ENCODE peak calls at places on chromosomes 7 and 10, in eight cellular contexts. One of them, this sample, is unnamed.
A peak's percentile ranks its signal among the peaks of the same experiment; 100 is the strongest.

GRCh38 chr10:102802920-102803534 is 34.2 kb downstream of the CYP17A1 start:
- DNase-seq in cardiac fibroblast: peak; percentile 96
- DNase-seq in lower lobe of right lung: no peak
- DNase-seq in cardiac muscle cell: peak; percentile 89
- DNase-seq in A549: no peak
- DNase-seq in sigmoid colon: peak; percentile 91
- DNase-seq in NB4: no peak
- DNase-seq in suprapubic skin: no peak
- DNase-seq in this sample: peak; percentile 88

GRCh38 chr10:88409236-88409635 is 173.9 kb downstream of the RNLS start:
- DNase-seq in cardiac fibroblast: no peak
- DNase-seq in lower lobe of right lung: no peak
- DNase-seq in cardiac muscle cell: no peak
- DNase-seq in A549: no peak
- DNase-seq in sigmoid colon: no peak
- DNase-seq in NB4: no peak
- DNase-seq in suprapubic skin: no peak
- DNase-seq in this sample: no peak

GRCh38 chr7:88789480-88790064 is 6.0 kb downstream of the TEX47 start:
- DNase-seq in cardiac fibroblast: peak; percentile 42
- DNase-seq in lower lobe of right lung: no peak
- DNase-seq in cardiac muscle cell: peak; percentile 29
- DNase-seq in A549: peak; percentile 4
- DNase-seq in sigmoid colon: no peak
- DNase-seq in NB4: peak; percentile 27
- DNase-seq in suprapubic skin: no peak
- DNase-seq in this sample: no peak

GRCh38 chr7:129553861-129554530 is 51.7 kb downstream of the SMKR1 start:
- DNase-seq in cardiac fibroblast: no peak
- DNase-seq in lower lobe of right lung: no peak
- DNase-seq in cardiac muscle cell: no peak
- DNase-seq in A549: no peak
- DNase-seq in sigmoid colon: no peak
- DNase-seq in NB4: peak; percentile 57
- DNase-seq in suprapubic skin: no peak
- DNase-seq in this sample: no peak

GRCh38 chr7:23335141-23335540 is 36.0 kb downstream of the MALSU1 start:
- DNase-seq in cardiac fibroblast: no peak
- DNase-seq in lower lobe of right lung: no peak
- DNase-seq in cardiac muscle cell: no peak
- DNase-seq in A549: no peak
- DNase-seq in sigmoid colon: no peak
- DNase-seq in NB4: no peak
- DNase-seq in suprapubic skin: no peak
- DNase-seq in this sample: no peak

GRCh38 chr10:60176900-60177299 is 212.8 kb downstream of the ANK3 start:
- DNase-seq in cardiac fibroblast: no peak
- DNase-seq in lower lobe of right lung: no peak
- DNase-seq in cardiac muscle cell: no peak
- DNase-seq in A549: no peak
- DNase-seq in sigmoid colon: no peak
- DNase-seq in NB4: no peak
- DNase-seq in suprapubic skin: no peak
- DNase-seq in this sample: no peak

GRCh38 chr7:14902589-14902963 is at the start of gene DGKB:
- DNase-seq in cardiac fibroblast: peak; percentile 50
- DNase-seq in lower lobe of right lung: peak; percentile 10
- DNase-seq in cardiac muscle cell: peak; percentile 54
- DNase-seq in A549: no peak
- DNase-seq in sigmoid colon: peak; percentile 82
- DNase-seq in NB4: no peak
- DNase-seq in suprapubic skin: no peak
- DNase-seq in this sample: no peak

GRCh38 chr7:44727346-44728262 is 21.0 kb upstream of the ZMIZ2 start:
- DNase-seq in cardiac fibroblast: peak; percentile 80
- DNase-seq in lower lobe of right lung: no peak
- DNase-seq in cardiac muscle cell: peak; percentile 89
- DNase-seq in A549: no peak
- DNase-seq in sigmoid colon: no peak
- DNase-seq in NB4: no peak
- DNase-seq in suprapubic skin: no peak
- DNase-seq in this sample: no peak

GRCh38 chr7:83413831-83414230 is 235.1 kb downstream of the SEMA3E start:
- DNase-seq in cardiac fibroblast: peak; percentile 56
- DNase-seq in lower lobe of right lung: no peak
- DNase-seq in cardiac muscle cell: peak; percentile 60
- DNase-seq in A549: no peak
- DNase-seq in sigmoid colon: no peak
- DNase-seq in NB4: no peak
- DNase-seq in suprapubic skin: no peak
- DNase-seq in this sample: no peak

GRCh38 chr10:86341361-86341811 is 25.2 kb downstream of the GRID1 start:
- DNase-seq in cardiac fibroblast: no peak
- DNase-seq in lower lobe of right lung: peak; percentile 22
- DNase-seq in cardiac muscle cell: peak; percentile 15
- DNase-seq in A549: no peak
- DNase-seq in sigmoid colon: peak; percentile 25
- DNase-seq in NB4: peak; percentile 94
- DNase-seq in suprapubic skin: no peak
- DNase-seq in this sample: no peak

GRCh38 chr10:74234569-74234968 is 83.5 kb downstream of the ADK start:
- DNase-seq in cardiac fibroblast: peak; percentile 31
- DNase-seq in lower lobe of right lung: no peak
- DNase-seq in cardiac muscle cell: no peak
- DNase-seq in A549: no peak
- DNase-seq in sigmoid colon: no peak
- DNase-seq in NB4: no peak
- DNase-seq in suprapubic skin: no peak
- DNase-seq in this sample: no peak

GRCh38 chr10:29130190-29130673 is 158.6 kb upstream of the LYZL1 start:
- DNase-seq in cardiac fibroblast: peak; percentile 68
- DNase-seq in lower lobe of right lung: no peak
- DNase-seq in cardiac muscle cell: peak; percentile 66
- DNase-seq in A549: peak; percentile 29
- DNase-seq in sigmoid colon: no peak
- DNase-seq in NB4: peak; percentile 1
- DNase-seq in suprapubic skin: no peak
- DNase-seq in this sample: no peak

GRCh38 chr7:81449105-81449504 is 320.7 kb downstream of the HGF start:
- DNase-seq in cardiac fibroblast: no peak
- DNase-seq in lower lobe of right lung: no peak
- DNase-seq in cardiac muscle cell: no peak
- DNase-seq in A549: no peak
- DNase-seq in sigmoid colon: no peak
- DNase-seq in NB4: no peak
- DNase-seq in suprapubic skin: no peak
- DNase-seq in this sample: no peak

GRCh38 chr7:128260069-128260468 is 19.0 kb downstream of the LEP start:
- DNase-seq in cardiac fibroblast: no peak
- DNase-seq in lower lobe of right lung: no peak
- DNase-seq in cardiac muscle cell: no peak
- DNase-seq in A549: no peak
- DNase-seq in sigmoid colon: no peak
- DNase-seq in NB4: no peak
- DNase-seq in suprapubic skin: no peak
- DNase-seq in this sample: no peak

GRCh38 chr7:20407585-20408466 is 77.1 kb downstream of the ITGB8 start:
- DNase-seq in cardiac fibroblast: peak; percentile 83
- DNase-seq in lower lobe of right lung: peak; percentile 69
- DNase-seq in cardiac muscle cell: peak; percentile 85
- DNase-seq in A549: no peak
- DNase-seq in sigmoid colon: peak; percentile 63
- DNase-seq in NB4: no peak
- DNase-seq in suprapubic skin: no peak
- DNase-seq in this sample: no peak

DNA sequence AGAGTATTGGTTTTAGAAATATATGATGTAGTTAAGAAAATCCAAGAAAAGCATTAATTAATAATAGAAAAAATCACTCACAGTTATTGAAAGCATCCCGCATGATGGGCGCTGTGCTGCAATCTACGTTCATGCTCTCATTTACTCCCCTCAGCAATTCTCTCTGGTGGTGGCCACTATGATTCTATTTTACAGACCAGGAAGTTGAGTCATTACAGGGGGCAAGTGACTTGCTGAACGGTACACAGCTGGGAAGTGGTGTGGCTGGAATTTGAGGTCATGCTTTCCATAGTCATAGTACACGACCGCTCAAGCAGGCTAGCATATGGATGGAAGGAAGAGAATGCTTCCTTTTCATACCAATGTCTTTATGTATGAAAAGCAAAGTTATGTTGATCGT is 117.4 kb downstream of the TES start:
- DNase-seq in cardiac fibroblast: peak; percentile 81
- DNase-seq in lower lobe of right lung: no peak
- DNase-seq in cardiac muscle cell: peak; percentile 85
- DNase-seq in A549: no peak
- DNase-seq in sigmoid colon: no peak
- DNase-seq in NB4: no peak
- DNase-seq in suprapubic skin: no peak
- DNase-seq in this sample: no peak
- TF ChIP-seq CTCF in cardiac fibroblast: no peak
- TF ChIP-seq CTCF in lower lobe of right lung: no peak
- TF ChIP-seq CTCF in cardiac muscle cell: no peak
- TF ChIP-seq CTCF in A549: no peak
- TF ChIP-seq CTCF in sigmoid colon: no peak
- TF ChIP-seq CTCF in NB4: no peak
- TF ChIP-seq CTCF in suprapubic skin: no peak
- TF ChIP-seq CTCF in this sample: no peak

GRCh38 chr10:61897671-61898434 is 3.6 kb upstream of the ARID5B start:
- DNase-seq in cardiac fibroblast: peak; percentile 74
- DNase-seq in lower lobe of right lung: peak; percentile 56
- DNase-seq in cardiac muscle cell: peak; percentile 77
- DNase-seq in A549: peak; percentile 40
- DNase-seq in sigmoid colon: peak; percentile 70
- DNase-seq in NB4: peak; percentile 52
- DNase-seq in suprapubic skin: no peak
- DNase-seq in this sample: no peak
- TF ChIP-seq CTCF in cardiac fibroblast: peak; percentile 46
- TF ChIP-seq CTCF in lower lobe of right lung: peak; percentile 30
- TF ChIP-seq CTCF in cardiac muscle cell: peak; percentile 36
- TF ChIP-seq CTCF in A549: no peak
- TF ChIP-seq CTCF in sigmoid colon: peak; percentile 49
- TF ChIP-seq CTCF in NB4: no peak
- TF ChIP-seq CTCF in suprapubic skin: peak; percentile 15
- TF ChIP-seq CTCF in this sample: no peak

GRCh38 chr7:107049971-107050532 is 5.5 kb downstream of the PRKAR2B start:
- DNase-seq in cardiac fibroblast: no peak
- DNase-seq in lower lobe of right lung: no peak
- DNase-seq in cardiac muscle cell: no peak
- DNase-seq in A549: no peak
- DNase-seq in sigmoid colon: no peak
- DNase-seq in NB4: no peak
- DNase-seq in suprapubic skin: no peak
- DNase-seq in this sample: no peak

GRCh38 chr7:107048783-107049418 is 4.4 kb downstream of the PRKAR2B start:
- DNase-seq in cardiac fibroblast: no peak
- DNase-seq in lower lobe of right lung: no peak
- DNase-seq in cardiac muscle cell: no peak
- DNase-seq in A549: no peak
- DNase-seq in sigmoid colon: no peak
- DNase-seq in NB4: no peak
- DNase-seq in suprapubic skin: no peak
- DNase-seq in this sample: no peak

GRCh38 chr7:107046511-107047259 is 2.2 kb downstream of the PRKAR2B start:
- DNase-seq in cardiac fibroblast: no peak
- DNase-seq in lower lobe of right lung: no peak
- DNase-seq in cardiac muscle cell: no peak
- DNase-seq in A549: no peak
- DNase-seq in sigmoid colon: no peak
- DNase-seq in NB4: no peak
- DNase-seq in suprapubic skin: no peak
- DNase-seq in this sample: no peak

GRCh38 chr7:107049480-107049879 is 5.0 kb downstream of the PRKAR2B start:
- DNase-seq in cardiac fibroblast: no peak
- DNase-seq in lower lobe of right lung: no peak
- DNase-seq in cardiac muscle cell: no peak
- DNase-seq in A549: no peak
- DNase-seq in sigmoid colon: no peak
- DNase-seq in NB4: no peak
- DNase-seq in suprapubic skin: no peak
- DNase-seq in this sample: no peak

DNA sequence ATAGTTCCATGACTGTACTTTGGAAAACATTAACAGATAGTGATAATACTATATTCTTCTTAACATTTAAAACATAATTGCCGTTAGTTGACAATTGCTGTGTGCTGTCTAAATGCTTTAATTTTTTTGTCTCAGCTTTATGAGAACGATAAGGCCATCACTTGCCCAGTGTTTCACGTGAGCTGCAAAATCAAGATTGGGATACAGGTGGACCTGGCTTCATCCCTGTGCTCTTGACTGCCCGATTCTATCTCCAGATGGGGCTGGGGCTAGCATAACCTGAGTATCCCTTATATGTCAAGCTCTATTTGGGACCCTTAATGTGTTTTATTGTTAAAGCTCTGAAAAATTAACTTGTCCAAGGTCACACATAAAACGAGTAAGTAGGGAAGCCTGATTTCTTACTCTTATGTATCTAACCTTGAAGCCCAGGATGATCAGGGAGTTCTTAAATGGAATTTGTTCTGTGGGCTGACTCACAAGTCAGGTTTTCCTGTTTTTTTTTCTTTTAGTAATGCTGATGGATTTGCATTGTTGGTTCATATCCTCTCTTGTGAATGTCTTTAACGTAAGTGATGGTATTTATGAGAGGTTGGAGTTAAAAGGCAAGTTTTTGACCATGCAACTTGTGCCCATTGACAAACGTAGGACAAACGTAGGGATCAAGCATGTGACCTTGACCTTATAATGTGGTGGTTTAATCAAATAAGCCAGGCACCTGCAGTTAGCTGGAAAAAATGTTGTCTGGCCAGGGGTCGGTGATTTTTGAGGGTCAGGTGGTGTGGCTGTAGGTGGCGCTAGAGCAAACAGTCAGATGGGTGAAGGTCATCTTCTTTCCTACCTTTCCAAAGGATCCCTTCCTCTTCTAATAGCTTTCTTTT is 3.6 kb downstream of the PRKAR2B start:
- DNase-seq in cardiac fibroblast: no peak
- DNase-seq in lower lobe of right lung: no peak
- DNase-seq in cardiac muscle cell: no peak
- DNase-seq in A549: no peak
- DNase-seq in sigmoid colon: no peak
- DNase-seq in NB4: no peak
- DNase-seq in suprapubic skin: no peak
- DNase-seq in this sample: no peak
- TF ChIP-seq CTCF in cardiac fibroblast: no peak
- TF ChIP-seq CTCF in lower lobe of right lung: no peak
- TF ChIP-seq CTCF in cardiac muscle cell: no peak
- TF ChIP-seq CTCF in A549: no peak
- TF ChIP-seq CTCF in sigmoid colon: no peak
- TF ChIP-seq CTCF in NB4: peak; percentile 16
- TF ChIP-seq CTCF in suprapubic skin: no peak
- TF ChIP-seq CTCF in this sample: no peak

DNA sequence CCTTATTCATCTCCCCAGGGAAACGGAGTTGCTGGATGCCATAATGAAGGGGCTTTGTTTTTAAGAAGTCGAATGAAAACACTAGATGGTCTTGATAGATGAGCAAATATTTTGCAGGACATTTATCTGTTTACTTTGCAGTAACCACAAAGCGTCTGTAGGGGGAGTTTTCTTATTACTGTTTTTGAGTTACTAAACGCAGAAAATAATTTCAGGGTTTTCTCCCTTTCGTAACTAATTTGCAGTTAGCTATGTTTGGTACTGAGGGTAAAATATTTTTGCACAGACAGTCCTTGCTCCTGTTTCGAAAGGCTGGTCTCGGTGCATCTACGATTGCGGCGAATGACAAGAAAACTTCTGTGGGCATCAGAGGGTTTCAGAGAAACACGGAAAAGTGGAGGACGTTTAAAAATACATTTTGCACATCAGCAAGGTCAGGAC is 505.6 kb upstream of the MKI67 start:
- DNase-seq in cardiac fibroblast: peak; percentile 48
- DNase-seq in lower lobe of right lung: no peak
- DNase-seq in cardiac muscle cell: peak; percentile 50
- DNase-seq in A549: no peak
- DNase-seq in sigmoid colon: no peak
- DNase-seq in NB4: peak; percentile 30
- DNase-seq in suprapubic skin: peak; percentile 43
- DNase-seq in this sample: no peak
- TF ChIP-seq CTCF in cardiac fibroblast: peak; percentile 39
- TF ChIP-seq CTCF in lower lobe of right lung: peak; percentile 44
- TF ChIP-seq CTCF in cardiac muscle cell: peak; percentile 68
- TF ChIP-seq CTCF in A549: no peak
- TF ChIP-seq CTCF in sigmoid colon: peak; percentile 52
- TF ChIP-seq CTCF in NB4: peak; percentile 63
- TF ChIP-seq CTCF in suprapubic skin: peak; percentile 48
- TF ChIP-seq CTCF in this sample: no peak